ENCODE peak calls at places on chromosome 11, in nine cellular contexts. W, A, V, R, I, M, U, H and S are unnamed samples.

GRCh38 chr11:23138761-23139160 is 278.5 kb upstream of the CCDC179 start:
- DNase-seq in W (no peak), A (no peak), V (no peak), R (no peak), I (no peak), M (no peak), U (no peak), H (no peak), S (no peak)

GRCh38 chr11:36360833-36361232 is 64.7 kb downstream of the PRR5L start:
- DNase-seq in W (no peak), A (no peak), V (no peak), R (peak), I (no peak), M (no peak), U (no peak), H (no peak), S (peak)

GRCh38 chr11:107808526-107808925 is 50.1 kb downstream of the SLC35F2 start:
- DNase-seq in W (no peak), A (no peak), V (no peak), R (no peak), I (no peak), M (no peak), U (no peak), H (peak), S (no peak)

GRCh38 chr11:81245791-81246190 is 1487.9 kb downstream of the FAM181B start:
- DNase-seq in W (no peak), A (no peak), V (no peak), R (no peak), I (no peak), M (no peak), U (no peak), H (no peak), S (no peak)

GRCh38 chr11:74570266-74571061 is 21.9 kb upstream of the POLD3 start:
- DNase-seq in W (peak), A (no peak), V (peak), R (peak), I (peak), M (peak), U (peak), H (peak), S (peak)

GRCh38 chr11:119149371-119150275 is 771 bp downstream of the ABCG4 start:
- DNase-seq in W (no peak), A (no peak), V (no peak), R (no peak), I (no peak), M (no peak), U (peak), H (no peak), S (no peak)

GRCh38 chr11:128021304-128022006 is 565.9 kb downstream of the ETS1 start:
- DNase-seq in W (no peak), A (no peak), V (no peak), R (peak), I (peak), M (no peak), U (peak), H (no peak), S (peak)

GRCh38 chr11:12674571-12674935 is 332 bp downstream of the TEAD1 start:
- DNase-seq in W (no peak), A (no peak), V (no peak), R (no peak), I (no peak), M (no peak), U (no peak), H (no peak), S (no peak)

GRCh38 chr11:64844330-64845124 is at the start of gene CDC42BPG:
- DNase-seq in W (peak), A (peak), V (peak), R (peak), I (peak), M (peak), U (peak), H (peak), S (peak)

GRCh38 chr11:128061321-128061871 is 526.0 kb downstream of the ETS1 start:
- DNase-seq in W (no peak), A (no peak), V (no peak), R (peak), I (no peak), M (no peak), U (no peak), H (peak), S (peak)

GRCh38 chr11:68996376-68997123 is 15.8 kb upstream of the MRGPRD start:
- DNase-seq in W (no peak), A (no peak), V (no peak), R (no peak), I (no peak), M (no peak), U (no peak), H (no peak), S (no peak)

GRCh38 chr11:86574493-86575207 is 97.8 kb downstream of the ME3 start:
- DNase-seq in W (no peak), A (no peak), V (no peak), R (peak), I (no peak), M (no peak), U (no peak), H (peak), S (peak)

GRCh38 chr11:102420547-102420946 is 32.0 kb downstream of the TMEM123 start:
- DNase-seq in W (no peak), A (no peak), V (no peak), R (no peak), I (no peak), M (no peak), U (no peak), H (no peak), S (no peak)

GRCh38 chr11:115238802-115239201 is 265.4 kb downstream of the CADM1 start:
- DNase-seq in W (no peak), A (no peak), V (no peak), R (no peak), I (no peak), M (no peak), U (no peak), H (no peak), S (no peak)

GRCh38 chr11:10758959-10759358 is 7.9 kb downstream of the CTR9 start:
- DNase-seq in W (no peak), A (no peak), V (no peak), R (no peak), I (no peak), M (no peak), U (no peak), H (no peak), S (peak)

GRCh38 chr11:70542811-70543210 is 144.5 kb downstream of the CTTN start:
- DNase-seq in W (no peak), A (no peak), V (no peak), R (no peak), I (no peak), M (no peak), U (no peak), H (no peak), S (no peak)

GRCh38 chr11:5043385-5043784 is 2.9 kb upstream of the OR52J3 start:
- DNase-seq in W (no peak), A (no peak), V (no peak), R (no peak), I (no peak), M (no peak), U (no peak), H (peak), S (no peak)

GRCh38 chr11:92240946-92241345 is 16.3 kb downstream of the FAT3 start:
- DNase-seq in W (no peak), A (no peak), V (no peak), R (no peak), I (no peak), M (no peak), U (no peak), H (no peak), S (no peak)

GRCh38 chr11:18384157-18384641 is 10.2 kb upstream of the LDHA start:
- DNase-seq in W (peak), A (no peak), V (no peak), R (peak), I (peak), M (peak), U (peak), H (peak), S (peak)

GRCh38 chr11:44842219-44842618 is 108.5 kb downstream of the TP53I11 start:
- DNase-seq in W (no peak), A (no peak), V (no peak), R (peak), I (no peak), M (no peak), U (no peak), H (peak), S (peak)

GRCh38 chr11:19994712-19995111 is 165.6 kb downstream of the DBX1 start:
- DNase-seq in W (no peak), A (no peak), V (no peak), R (no peak), I (no peak), M (no peak), U (no peak), H (peak), S (no peak)

GRCh38 chr11:117717485-117718314 is 79.3 kb downstream of the DSCAML1 start:
- DNase-seq in W (peak), A (no peak), V (no peak), R (no peak), I (no peak), M (peak), U (peak), H (no peak), S (no peak)

GRCh38 chr11:121250843-121251242 is 41.7 kb upstream of the SC5D start:
- DNase-seq in W (no peak), A (no peak), V (no peak), R (no peak), I (no peak), M (no peak), U (no peak), H (no peak), S (no peak)

GRCh38 chr11:12285106-12285505 is 92.3 kb upstream of the PARVA start:
- DNase-seq in W (no peak), A (no peak), V (no peak), R (peak), I (no peak), M (no peak), U (no peak), H (peak), S (peak)

GRCh38 chr11:95715777-95716241 is 73.8 kb downstream of the FAM76B start:
- DNase-seq in W (no peak), A (no peak), V (no peak), R (no peak), I (peak), M (no peak), U (no peak), H (peak), S (no peak)

GRCh38 chr11:62466444-62466843 is 47.6 kb downstream of the SCGB1A1 start:
- DNase-seq in W (no peak), A (no peak), V (no peak), R (no peak), I (no peak), M (no peak), U (no peak), H (no peak), S (no peak)

GRCh38 chr11:73656985-73657384 is 10.6 kb downstream of the PLEKHB1 start:
- DNase-seq in W (no peak), A (no peak), V (no peak), R (no peak), I (no peak), M (no peak), U (no peak), H (no peak), S (no peak)

GRCh38 chr11:35412285-35412684 is 7.1 kb downstream of the SLC1A2 start:
- DNase-seq in W (no peak), A (no peak), V (no peak), R (peak), I (peak), M (no peak), U (peak), H (peak), S (peak)

GRCh38 chr11:111086058-111086457 is 159.5 kb upstream of the POU2AF2 start:
- DNase-seq in W (no peak), A (no peak), V (no peak), R (no peak), I (no peak), M (no peak), U (peak), H (no peak), S (no peak)

GRCh38 chr11:114477946-114478537 is 38.8 kb downstream of the REXO2 start:
- DNase-seq in W (no peak), A (no peak), V (no peak), R (no peak), I (no peak), M (no peak), U (no peak), H (no peak), S (no peak)

GRCh38 chr11:102256251-102256650 is 61.0 kb upstream of the BIRC3 start:
- DNase-seq in W (no peak), A (no peak), V (no peak), R (peak), I (no peak), M (no peak), U (no peak), H (peak), S (peak)

GRCh38 chr11:34345012-34345804 is 12.6 kb downstream of the ABTB2 start:
- DNase-seq in W (peak), A (no peak), V (no peak), R (peak), I (no peak), M (peak), U (peak), H (peak), S (peak)